ENCODE peak calls at places on chromosomes 4 and X, in ten cellular contexts. One of them, this sample, is unnamed.
A peak's percentile ranks its signal among the peaks of the same experiment; 100 is the strongest.

GRCh38 chr4:164716901-164717300 is 37.0 kb upstream of the SMIM31 start:
- DNase-seq in head of caudate nucleus: no peak
- DNase-seq in Peyer's patch: no peak
- DNase-seq in NCI-H187 treated with DMSO at 0.1 percent for 48 hours: no peak
- DNase-seq in adipocyte: no peak
- DNase-seq in NCI-H345: no peak
- DNase-seq in AG10803: no peak
- DNase-seq in SK-N-SH: no peak
- DNase-seq in activated T-cell treated with anti-CD3 and anti-CD28 coated beads, Interleukin-2, amount 50 U/mL, for 24 hours: no peak
- DNase-seq in upper lobe of right lung: no peak
- DNase-seq in this sample: no peak

GRCh38 chr4:5361968-5362367 is 310.7 kb downstream of the STK32B start:
- DNase-seq in head of caudate nucleus: no peak
- DNase-seq in Peyer's patch: no peak
- DNase-seq in NCI-H187 treated with DMSO at 0.1 percent for 48 hours: no peak
- DNase-seq in adipocyte: peak; percentile 53
- DNase-seq in NCI-H345: no peak
- DNase-seq in AG10803: no peak
- DNase-seq in SK-N-SH: no peak
- DNase-seq in activated T-cell treated with anti-CD3 and anti-CD28 coated beads, Interleukin-2, amount 50 U/mL, for 24 hours: no peak
- DNase-seq in upper lobe of right lung: no peak
- DNase-seq in this sample: no peak

GRCh38 chrX:68299923-68300322 is 133.4 kb downstream of the OPHN1 start:
- DNase-seq in head of caudate nucleus: no peak
- DNase-seq in Peyer's patch: no peak
- DNase-seq in NCI-H187 treated with DMSO at 0.1 percent for 48 hours: no peak
- DNase-seq in adipocyte: peak; percentile 28
- DNase-seq in NCI-H345: no peak
- DNase-seq in AG10803: peak; percentile 53
- DNase-seq in SK-N-SH: no peak
- DNase-seq in activated T-cell treated with anti-CD3 and anti-CD28 coated beads, Interleukin-2, amount 50 U/mL, for 24 hours: no peak
- DNase-seq in upper lobe of right lung: no peak
- DNase-seq in this sample: no peak

GRCh38 chrX:97628326-97628725 is 744.6 kb downstream of the RPA4 start:
- DNase-seq in head of caudate nucleus: no peak
- DNase-seq in Peyer's patch: no peak
- DNase-seq in NCI-H187 treated with DMSO at 0.1 percent for 48 hours: no peak
- DNase-seq in adipocyte: no peak
- DNase-seq in NCI-H345: no peak
- DNase-seq in AG10803: no peak
- DNase-seq in SK-N-SH: no peak
- DNase-seq in activated T-cell treated with anti-CD3 and anti-CD28 coated beads, Interleukin-2, amount 50 U/mL, for 24 hours: no peak
- DNase-seq in upper lobe of right lung: no peak
- DNase-seq in this sample: no peak

GRCh38 chrX:47218280-47218919 is at the start of gene CDK16:
- DNase-seq in head of caudate nucleus: peak; percentile 78
- DNase-seq in Peyer's patch: peak; percentile 72
- DNase-seq in NCI-H187 treated with DMSO at 0.1 percent for 48 hours: peak; percentile 36
- DNase-seq in adipocyte: peak; percentile 89
- DNase-seq in NCI-H345: peak; percentile 79
- DNase-seq in AG10803: peak; percentile 75
- DNase-seq in SK-N-SH: peak; percentile 96
- DNase-seq in activated T-cell treated with anti-CD3 and anti-CD28 coated beads, Interleukin-2, amount 50 U/mL, for 24 hours: peak; percentile 89
- DNase-seq in upper lobe of right lung: peak; percentile 86
- DNase-seq in this sample: peak; percentile 90

GRCh38 chr4:95506264-95506663 is 42.5 kb downstream of the UNC5C start:
- DNase-seq in head of caudate nucleus: no peak
- DNase-seq in Peyer's patch: no peak
- DNase-seq in NCI-H187 treated with DMSO at 0.1 percent for 48 hours: no peak
- DNase-seq in adipocyte: no peak
- DNase-seq in NCI-H345: no peak
- DNase-seq in AG10803: no peak
- DNase-seq in SK-N-SH: no peak
- DNase-seq in activated T-cell treated with anti-CD3 and anti-CD28 coated beads, Interleukin-2, amount 50 U/mL, for 24 hours: no peak
- DNase-seq in upper lobe of right lung: no peak
- DNase-seq in this sample: no peak

GRCh38 chrX:99184153-99184552 is 1225.9 kb downstream of the PCDH19 start:
- DNase-seq in head of caudate nucleus: no peak
- DNase-seq in Peyer's patch: no peak
- DNase-seq in NCI-H187 treated with DMSO at 0.1 percent for 48 hours: no peak
- DNase-seq in adipocyte: no peak
- DNase-seq in NCI-H345: no peak
- DNase-seq in AG10803: no peak
- DNase-seq in SK-N-SH: no peak
- DNase-seq in activated T-cell treated with anti-CD3 and anti-CD28 coated beads, Interleukin-2, amount 50 U/mL, for 24 hours: no peak
- DNase-seq in upper lobe of right lung: no peak
- DNase-seq in this sample: no peak

GRCh38 chr4:7172946-7173345 is 19.4 kb upstream of the SORCS2 start:
- DNase-seq in head of caudate nucleus: no peak
- DNase-seq in Peyer's patch: no peak
- DNase-seq in NCI-H187 treated with DMSO at 0.1 percent for 48 hours: no peak
- DNase-seq in adipocyte: no peak
- DNase-seq in NCI-H345: no peak
- DNase-seq in AG10803: no peak
- DNase-seq in SK-N-SH: no peak
- DNase-seq in activated T-cell treated with anti-CD3 and anti-CD28 coated beads, Interleukin-2, amount 50 U/mL, for 24 hours: peak; percentile 11
- DNase-seq in upper lobe of right lung: peak; percentile 40
- DNase-seq in this sample: no peak

GRCh38 chr4:74109116-74109791 is 10.3 kb upstream of the CXCL2 start:
- DNase-seq in head of caudate nucleus: no peak
- DNase-seq in Peyer's patch: no peak
- DNase-seq in NCI-H187 treated with DMSO at 0.1 percent for 48 hours: no peak
- DNase-seq in adipocyte: peak; percentile 96
- DNase-seq in NCI-H345: no peak
- DNase-seq in AG10803: peak; percentile 98
- DNase-seq in SK-N-SH: no peak
- DNase-seq in activated T-cell treated with anti-CD3 and anti-CD28 coated beads, Interleukin-2, amount 50 U/mL, for 24 hours: no peak
- DNase-seq in upper lobe of right lung: no peak
- DNase-seq in this sample: no peak

GRCh38 chr4:7554885-7555284 is 120.2 kb upstream of the PSAPL1 start:
- DNase-seq in head of caudate nucleus: no peak
- DNase-seq in Peyer's patch: no peak
- DNase-seq in NCI-H187 treated with DMSO at 0.1 percent for 48 hours: no peak
- DNase-seq in adipocyte: no peak
- DNase-seq in NCI-H345: no peak
- DNase-seq in AG10803: no peak
- DNase-seq in SK-N-SH: no peak
- DNase-seq in activated T-cell treated with anti-CD3 and anti-CD28 coated beads, Interleukin-2, amount 50 U/mL, for 24 hours: no peak
- DNase-seq in upper lobe of right lung: no peak
- DNase-seq in this sample: no peak

GRCh38 chr4:26130173-26130572 is 190.6 kb upstream of the RBPJ start:
- DNase-seq in head of caudate nucleus: no peak
- DNase-seq in Peyer's patch: no peak
- DNase-seq in NCI-H187 treated with DMSO at 0.1 percent for 48 hours: no peak
- DNase-seq in adipocyte: no peak
- DNase-seq in NCI-H345: no peak
- DNase-seq in AG10803: no peak
- DNase-seq in SK-N-SH: no peak
- DNase-seq in activated T-cell treated with anti-CD3 and anti-CD28 coated beads, Interleukin-2, amount 50 U/mL, for 24 hours: no peak
- DNase-seq in upper lobe of right lung: no peak
- DNase-seq in this sample: no peak

GRCh38 chrX:42519666-42520231 is 258.2 kb downstream of the PPP1R2C start:
- DNase-seq in head of caudate nucleus: no peak
- DNase-seq in Peyer's patch: no peak
- DNase-seq in NCI-H187 treated with DMSO at 0.1 percent for 48 hours: no peak
- DNase-seq in adipocyte: peak; percentile 62
- DNase-seq in NCI-H345: no peak
- DNase-seq in AG10803: peak; percentile 67
- DNase-seq in SK-N-SH: no peak
- DNase-seq in activated T-cell treated with anti-CD3 and anti-CD28 coated beads, Interleukin-2, amount 50 U/mL, for 24 hours: no peak
- DNase-seq in upper lobe of right lung: no peak
- DNase-seq in this sample: no peak

GRCh38 chr4:69832326-69833030 is 27.5 kb downstream of the SULT1E1 start:
- DNase-seq in head of caudate nucleus: no peak
- DNase-seq in Peyer's patch: no peak
- DNase-seq in NCI-H187 treated with DMSO at 0.1 percent for 48 hours: no peak
- DNase-seq in adipocyte: no peak
- DNase-seq in NCI-H345: no peak
- DNase-seq in AG10803: no peak
- DNase-seq in SK-N-SH: no peak
- DNase-seq in activated T-cell treated with anti-CD3 and anti-CD28 coated beads, Interleukin-2, amount 50 U/mL, for 24 hours: no peak
- DNase-seq in upper lobe of right lung: no peak
- DNase-seq in this sample: peak; percentile 84

GRCh38 chr4:184392748-184393334 is 81.5 kb downstream of the IRF2 start:
- DNase-seq in head of caudate nucleus: no peak
- DNase-seq in Peyer's patch: no peak
- DNase-seq in NCI-H187 treated with DMSO at 0.1 percent for 48 hours: no peak
- DNase-seq in adipocyte: no peak
- DNase-seq in NCI-H345: no peak
- DNase-seq in AG10803: peak; percentile 33
- DNase-seq in SK-N-SH: no peak
- DNase-seq in activated T-cell treated with anti-CD3 and anti-CD28 coated beads, Interleukin-2, amount 50 U/mL, for 24 hours: no peak
- DNase-seq in upper lobe of right lung: no peak
- DNase-seq in this sample: no peak

GRCh38 chrX:40189621-40190020 is 91.9 kb upstream of the BCOR start:
- DNase-seq in head of caudate nucleus: no peak
- DNase-seq in Peyer's patch: no peak
- DNase-seq in NCI-H187 treated with DMSO at 0.1 percent for 48 hours: no peak
- DNase-seq in adipocyte: no peak
- DNase-seq in NCI-H345: no peak
- DNase-seq in AG10803: peak; percentile 43
- DNase-seq in SK-N-SH: no peak
- DNase-seq in activated T-cell treated with anti-CD3 and anti-CD28 coated beads, Interleukin-2, amount 50 U/mL, for 24 hours: no peak
- DNase-seq in upper lobe of right lung: no peak
- DNase-seq in this sample: no peak

GRCh38 chrX:129932792-129933321 is 26.9 kb downstream of the UTP14A start:
- DNase-seq in head of caudate nucleus: peak; percentile 21
- DNase-seq in Peyer's patch: no peak
- DNase-seq in NCI-H187 treated with DMSO at 0.1 percent for 48 hours: no peak
- DNase-seq in adipocyte: peak; percentile 32
- DNase-seq in NCI-H345: no peak
- DNase-seq in AG10803: no peak
- DNase-seq in SK-N-SH: no peak
- DNase-seq in activated T-cell treated with anti-CD3 and anti-CD28 coated beads, Interleukin-2, amount 50 U/mL, for 24 hours: peak; percentile 39
- DNase-seq in upper lobe of right lung: peak; percentile 70
- DNase-seq in this sample: peak; percentile 34

GRCh38 chr4:3372264-3372932 is 69.4 kb upstream of the HGFAC start:
- DNase-seq in head of caudate nucleus: no peak
- DNase-seq in Peyer's patch: peak; percentile 20
- DNase-seq in NCI-H187 treated with DMSO at 0.1 percent for 48 hours: no peak
- DNase-seq in adipocyte: no peak
- DNase-seq in NCI-H345: no peak
- DNase-seq in AG10803: no peak
- DNase-seq in SK-N-SH: no peak
- DNase-seq in activated T-cell treated with anti-CD3 and anti-CD28 coated beads, Interleukin-2, amount 50 U/mL, for 24 hours: no peak
- DNase-seq in upper lobe of right lung: peak; percentile 60
- DNase-seq in this sample: no peak

GRCh38 chr4:85084371-85085170 is 118.1 kb upstream of the WDFY3 start:
- DNase-seq in head of caudate nucleus: peak; percentile 34
- DNase-seq in Peyer's patch: peak; percentile 17
- DNase-seq in NCI-H187 treated with DMSO at 0.1 percent for 48 hours: peak; percentile 15
- DNase-seq in adipocyte: peak; percentile 90
- DNase-seq in NCI-H345: peak; percentile 55
- DNase-seq in AG10803: peak; percentile 78
- DNase-seq in SK-N-SH: peak; percentile 20
- DNase-seq in activated T-cell treated with anti-CD3 and anti-CD28 coated beads, Interleukin-2, amount 50 U/mL, for 24 hours: no peak
- DNase-seq in upper lobe of right lung: no peak
- DNase-seq in this sample: no peak

GRCh38 chr4:5885733-5886132 is 7.2 kb downstream of the CRMP1 start:
- DNase-seq in head of caudate nucleus: no peak
- DNase-seq in Peyer's patch: no peak
- DNase-seq in NCI-H187 treated with DMSO at 0.1 percent for 48 hours: peak; percentile 93
- DNase-seq in adipocyte: no peak
- DNase-seq in NCI-H345: peak; percentile 32
- DNase-seq in AG10803: no peak
- DNase-seq in SK-N-SH: no peak
- DNase-seq in activated T-cell treated with anti-CD3 and anti-CD28 coated beads, Interleukin-2, amount 50 U/mL, for 24 hours: no peak
- DNase-seq in upper lobe of right lung: no peak
- DNase-seq in this sample: no peak

GRCh38 chrX:149515954-149516602 is 11.0 kb upstream of the IDS start:
- DNase-seq in head of caudate nucleus: no peak
- DNase-seq in Peyer's patch: no peak
- DNase-seq in NCI-H187 treated with DMSO at 0.1 percent for 48 hours: no peak
- DNase-seq in adipocyte: no peak
- DNase-seq in NCI-H345: no peak
- DNase-seq in AG10803: no peak
- DNase-seq in SK-N-SH: no peak
- DNase-seq in activated T-cell treated with anti-CD3 and anti-CD28 coated beads, Interleukin-2, amount 50 U/mL, for 24 hours: no peak
- DNase-seq in upper lobe of right lung: no peak
- DNase-seq in this sample: no peak

GRCh38 chr4:167234388-167234881 is at the start of gene SPOCK3:
- DNase-seq in head of caudate nucleus: peak; percentile 87
- DNase-seq in Peyer's patch: no peak
- DNase-seq in NCI-H187 treated with DMSO at 0.1 percent for 48 hours: no peak
- DNase-seq in adipocyte: peak; percentile 79
- DNase-seq in NCI-H345: peak; percentile 34
- DNase-seq in AG10803: peak; percentile 1
- DNase-seq in SK-N-SH: peak; percentile 61
- DNase-seq in activated T-cell treated with anti-CD3 and anti-CD28 coated beads, Interleukin-2, amount 50 U/mL, for 24 hours: no peak
- DNase-seq in upper lobe of right lung: peak; percentile 70
- DNase-seq in this sample: no peak

GRCh38 chrX:40145001-40145631 is 47.4 kb upstream of the BCOR start:
- DNase-seq in head of caudate nucleus: no peak
- DNase-seq in Peyer's patch: no peak
- DNase-seq in NCI-H187 treated with DMSO at 0.1 percent for 48 hours: no peak
- DNase-seq in adipocyte: no peak
- DNase-seq in NCI-H345: no peak
- DNase-seq in AG10803: peak; percentile 71
- DNase-seq in SK-N-SH: peak; percentile 73
- DNase-seq in activated T-cell treated with anti-CD3 and anti-CD28 coated beads, Interleukin-2, amount 50 U/mL, for 24 hours: no peak
- DNase-seq in upper lobe of right lung: peak; percentile 69
- DNase-seq in this sample: no peak